ENCODE peak calls at places on chromosomes 3 and 15, in ten cellular contexts. B, R, C, E, U, F, H, X, V and I are unnamed samples.

GRCh38 chr3:152071924-152072323 is 196.8 kb upstream of the MBNL1 start:
- DNase-seq in B (peak), R (no peak), C (no peak), E (no peak), U (no peak), F (no peak), H (no peak), X (peak), V (peak), I (no peak)

GRCh38 chr15:89888214-89888804 is 5.5 kb downstream of the AP3S2 start:
- DNase-seq in B (peak), R (no peak), C (no peak), E (no peak), U (no peak), F (no peak), H (no peak), X (peak), V (peak), I (no peak)

GRCh38 chr15:41291065-41291631 is 41.2 kb downstream of the OIP5 start:
- DNase-seq in B (no peak), R (no peak), C (peak), E (no peak), U (no peak), F (no peak), H (no peak), X (no peak), V (no peak), I (no peak)

GRCh38 chr3:160027541-160028195 is 39.0 kb downstream of the IL12A start:
- DNase-seq in B (peak), R (no peak), C (peak), E (no peak), U (no peak), F (no peak), H (no peak), X (peak), V (no peak), I (no peak)

GRCh38 chr3:60933828-60934227 is 317.4 kb downstream of the FHIT start:
- DNase-seq in B (no peak), R (no peak), C (no peak), E (no peak), U (no peak), F (no peak), H (no peak), X (no peak), V (no peak), I (no peak)

GRCh38 chr15:25863067-25863967 is at the start of gene ATP10A:
- DNase-seq in B (peak), R (no peak), C (no peak), E (peak), U (no peak), F (no peak), H (no peak), X (peak), V (no peak), I (no peak)

GRCh38 chr3:24678441-24678865 is 183.8 kb upstream of the THRB start:
- DNase-seq in B (peak), R (no peak), C (no peak), E (no peak), U (no peak), F (no peak), H (no peak), X (peak), V (peak), I (no peak)

GRCh38 chr3:184717608-184717995 is 5.7 kb upstream of the MAGEF1 start:
- DNase-seq in B (no peak), R (no peak), C (no peak), E (no peak), U (no peak), F (no peak), H (no peak), X (no peak), V (no peak), I (no peak)

GRCh38 chr3:29277249-29277648 is 3.6 kb upstream of the RBMS3 start:
- DNase-seq in B (no peak), R (no peak), C (no peak), E (no peak), U (no peak), F (no peak), H (no peak), X (no peak), V (no peak), I (no peak)

GRCh38 chr3:183637106-183637486 is 1.7 kb downstream of the KLHL24 start:
- DNase-seq in B (no peak), R (no peak), C (no peak), E (no peak), U (no peak), F (no peak), H (no peak), X (no peak), V (no peak), I (no peak)

GRCh38 chr15:75335705-75336355 is at the start of gene COMMD4:
- DNase-seq in B (peak), R (peak), C (no peak), E (peak), U (peak), F (peak), H (peak), X (peak), V (peak), I (peak)

GRCh38 chr15:81297147-81297572 is 26.8 kb downstream of the STARD5 start:
- DNase-seq in B (peak), R (no peak), C (no peak), E (no peak), U (no peak), F (no peak), H (no peak), X (peak), V (peak), I (no peak)

GRCh38 chr3:102536479-102536878 is 101.7 kb downstream of the ZPLD1 start:
- DNase-seq in B (peak), R (no peak), C (no peak), E (no peak), U (no peak), F (no peak), H (no peak), X (peak), V (peak), I (peak)

GRCh38 chr3:134931045-134931775 is 136.2 kb downstream of the EPHB1 start:
- DNase-seq in B (no peak), R (no peak), C (no peak), E (no peak), U (no peak), F (no peak), H (no peak), X (no peak), V (no peak), I (no peak)

GRCh38 chr3:41286305-41286704 is 87.0 kb downstream of the CTNNB1 start:
- DNase-seq in B (peak), R (no peak), C (no peak), E (no peak), U (no peak), F (no peak), H (no peak), X (no peak), V (no peak), I (no peak)

GRCh38 chr15:62544446-62544845 is 379.4 kb upstream of the C2CD4B start:
- DNase-seq in B (peak), R (no peak), C (no peak), E (no peak), U (no peak), F (no peak), H (no peak), X (no peak), V (no peak), I (no peak)

GRCh38 chr3:133663569-133664313 is 2.0 kb upstream of the TOPBP1 start:
- DNase-seq in B (peak), R (peak), C (no peak), E (no peak), U (no peak), F (peak), H (no peak), X (peak), V (peak), I (no peak)